ENCODE peak calls at places on chromosomes 4 and X, in five cellular contexts. U, J, F, D and K are unnamed samples.
A peak's percentile ranks its signal among the peaks of the same experiment; 100 is the strongest.

GRCh38 chrX:45743906-45744625 is 543.4 kb upstream of the DIPK2B start:
- DNase-seq in U (no peak), J (no peak), F (no peak), D (no peak), K (no peak)

GRCh38 chr4:55143858-55144257 is 18.5 kb upstream of the KDR start:
- DNase-seq in U (no peak), J (no peak), F (no peak), D (no peak), K (no peak)

GRCh38 chr4:36285784-36286480 is 4.5 kb downstream of the DTHD1 start:
- DNase-seq in U (no peak), J (no peak), F (peak; percentile 93), D (no peak), K (no peak)

GRCh38 chr4:138859249-138859648 is 156.3 kb upstream of the NOCT start:
- DNase-seq in U (no peak), J (no peak), F (no peak), D (no peak), K (no peak)

GRCh38 chr4:184259081-184259480 is 41.4 kb upstream of the ENPP6 start:
- DNase-seq in U (no peak), J (no peak), F (no peak), D (no peak), K (no peak)

GRCh38 chr4:4426511-4427477 is 39.9 kb downstream of the NSG1 start:
- DNase-seq in U (no peak), J (no peak), F (no peak), D (peak; percentile 79), K (no peak)

GRCh38 chrX:12446342-12447075 is 308.2 kb downstream of the FRMPD4 start:
- DNase-seq in U (no peak), J (no peak), F (no peak), D (no peak), K (no peak)

GRCh38 chr4:4985844-4986243 is 33.4 kb downstream of the CYTL1 start:
- DNase-seq in U (no peak), J (no peak), F (no peak), D (no peak), K (no peak)

GRCh38 chrX:154419688-154420401 is 8.5 kb downstream of the TAFAZZIN start:
- DNase-seq in U (no peak), J (no peak), F (no peak), D (no peak), K (no peak)

GRCh38 chr4:48247878-48248558 is 21.6 kb downstream of the TEC start:
- DNase-seq in U (no peak), J (no peak), F (no peak), D (no peak), K (no peak)

GRCh38 chr4:114005569-114006442 is 26.4 kb upstream of the ARSJ start:
- DNase-seq in U (no peak), J (no peak), F (no peak), D (no peak), K (no peak)

GRCh38 chr4:86551387-86551786 is 42.7 kb upstream of the PTPN13 start:
- DNase-seq in U (no peak), J (no peak), F (no peak), D (no peak), K (no peak)

GRCh38 chr4:182600093-182600492 is 317.1 kb downstream of the DCTD start:
- DNase-seq in U (no peak), J (no peak), F (no peak), D (no peak), K (no peak)

GRCh38 chr4:92994727-92995126 is 691.0 kb downstream of the GRID2 start:
- DNase-seq in U (no peak), J (no peak), F (no peak), D (no peak), K (no peak)

GRCh38 chrX:53715336-53715924 is 28.9 kb upstream of the HUWE1 start:
- DNase-seq in U (no peak), J (no peak), F (no peak), D (no peak), K (no peak)

GRCh38 chrX:96693407-96693806 is 8.8 kb downstream of the DIAPH2 start:
- DNase-seq in U (no peak), J (no peak), F (no peak), D (no peak), K (no peak)

GRCh38 chr4:138911903-138912713 is 103.5 kb upstream of the NOCT start:
- DNase-seq in U (peak; percentile 23), J (no peak), F (no peak), D (no peak), K (no peak)

GRCh38 chr4:169996379-169997245 is 29.6 kb downstream of the MFAP3L start:
- DNase-seq in U (no peak), J (no peak), F (no peak), D (no peak), K (no peak)

GRCh38 chr4:26420903-26421302 is 69.4 kb downstream of the CCKAR start:
- DNase-seq in U (no peak), J (no peak), F (no peak), D (no peak), K (no peak)

GRCh38 chr4:109571494-109571893 is 11.4 kb downstream of the MCUB start:
- DNase-seq in U (no peak), J (no peak), F (no peak), D (no peak), K (no peak)

GRCh38 chrX:132958086-132958703 is at the start of gene HS6ST2:
- DNase-seq in U (no peak), J (no peak), F (no peak), D (no peak), K (no peak)

GRCh38 chrX:70762285-70762684 is 146.2 kb downstream of the TEX11 start:
- DNase-seq in U (no peak), J (no peak), F (no peak), D (no peak), K (no peak)

GRCh38 chr4:98935633-98936032 is 6.7 kb upstream of the EIF4E start:
- DNase-seq in U (no peak), J (peak; percentile 14), F (no peak), D (no peak), K (no peak)

GRCh38 chr4:77021614-77022089 is 54.1 kb downstream of the CCNI start:
- DNase-seq in U (no peak), J (no peak), F (no peak), D (no peak), K (no peak)

GRCh38 chr4:88144048-88144447 is 14.4 kb downstream of the ABCG2 start:
- DNase-seq in U (no peak), J (no peak), F (no peak), D (peak; percentile 56), K (no peak)

GRCh38 chrX:39728852-39729587 is 368.7 kb downstream of the BCOR start:
- DNase-seq in U (no peak), J (no peak), F (no peak), D (no peak), K (no peak)

GRCh38 chr4:75990129-75990528 is 616 bp downstream of the SDAD1 start:
- DNase-seq in U (no peak), J (peak; percentile 3), F (no peak), D (no peak), K (peak; percentile 21)

DNA sequence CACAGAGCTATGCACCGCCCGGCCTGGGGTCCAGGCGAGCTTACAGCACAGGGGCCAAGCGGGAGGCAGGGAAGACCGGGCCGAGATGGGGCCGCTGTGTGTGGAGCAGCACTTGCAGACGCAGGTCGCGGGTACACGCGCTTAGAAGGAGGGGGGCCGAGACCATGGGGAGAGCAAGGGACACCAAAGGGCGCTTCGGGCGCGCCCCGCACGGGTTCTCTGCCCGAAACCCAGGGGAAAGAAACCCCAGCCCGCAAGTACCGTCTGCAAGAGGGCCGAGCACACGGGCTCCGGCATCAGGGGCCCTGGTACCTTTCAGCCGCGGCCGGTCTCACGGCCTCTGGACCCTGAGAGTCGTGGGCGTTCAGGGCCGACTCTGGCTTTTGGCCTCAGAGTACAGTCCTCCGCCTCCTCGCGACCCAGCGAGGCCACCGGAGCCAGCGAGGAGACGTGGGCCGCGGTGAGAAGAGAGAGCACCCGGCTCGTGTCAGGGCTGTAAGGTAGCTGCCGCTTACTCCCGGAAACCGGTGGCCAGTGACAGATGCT is 337 bp downstream of the EOLA2 start:
- DNase-seq in U (no peak), J (no peak), F (no peak), D (no peak), K (peak; percentile 15)
- TF ChIP-seq HDAC2 in U (no peak), J (no peak), F (no peak), D (no peak), K (no peak)

DNA sequence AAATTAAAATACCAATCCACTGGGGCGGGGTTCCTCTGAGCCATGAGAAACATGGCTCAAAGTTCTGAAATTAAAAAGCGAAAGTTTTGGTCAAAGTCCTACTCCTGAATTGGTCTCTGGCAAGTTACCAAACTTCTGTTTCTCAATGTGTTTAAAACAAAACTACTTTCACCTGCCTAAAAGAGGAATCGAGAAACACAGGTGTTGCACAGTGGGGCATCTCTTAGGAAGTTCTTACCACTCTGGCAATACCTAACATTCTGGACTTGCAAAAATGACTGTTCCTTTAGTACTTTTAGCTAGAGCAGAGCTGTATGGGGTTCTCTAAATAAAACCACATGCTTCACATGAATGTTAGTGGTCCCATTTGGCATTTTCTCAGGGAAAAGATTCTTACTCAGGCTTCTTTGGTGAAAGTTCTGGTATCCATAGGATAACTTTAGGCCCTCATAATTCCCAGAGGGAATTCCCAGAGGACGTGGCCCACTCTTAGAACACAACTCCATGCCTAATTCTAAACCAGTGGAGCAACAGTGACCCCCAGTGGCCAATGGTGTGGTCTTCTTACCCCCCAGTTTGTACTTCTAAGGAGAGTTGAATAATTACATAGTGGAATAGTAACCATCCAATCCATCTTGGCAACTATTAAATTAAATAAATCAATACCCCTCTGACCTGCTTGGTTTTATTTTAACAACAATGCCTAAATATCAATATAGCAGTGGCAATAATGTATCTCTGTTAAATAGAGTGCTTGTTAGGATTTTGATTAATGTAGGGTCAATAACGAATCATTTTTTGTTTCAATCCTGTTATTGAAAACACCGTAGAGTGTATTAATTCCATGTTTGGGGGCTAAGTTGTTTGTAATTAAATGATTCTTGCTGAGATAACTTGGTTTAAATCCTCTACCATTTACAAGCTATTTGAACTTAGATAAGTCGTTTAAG is 21.9 kb downstream of the BMP3 start:
- DNase-seq in U (no peak), J (peak; percentile 51), F (peak; percentile 91), D (peak; percentile 44), K (peak; percentile 38)
- TF ChIP-seq HDAC2 in U (no peak), J (no peak), F (no peak), D (no peak), K (no peak)

DNA sequence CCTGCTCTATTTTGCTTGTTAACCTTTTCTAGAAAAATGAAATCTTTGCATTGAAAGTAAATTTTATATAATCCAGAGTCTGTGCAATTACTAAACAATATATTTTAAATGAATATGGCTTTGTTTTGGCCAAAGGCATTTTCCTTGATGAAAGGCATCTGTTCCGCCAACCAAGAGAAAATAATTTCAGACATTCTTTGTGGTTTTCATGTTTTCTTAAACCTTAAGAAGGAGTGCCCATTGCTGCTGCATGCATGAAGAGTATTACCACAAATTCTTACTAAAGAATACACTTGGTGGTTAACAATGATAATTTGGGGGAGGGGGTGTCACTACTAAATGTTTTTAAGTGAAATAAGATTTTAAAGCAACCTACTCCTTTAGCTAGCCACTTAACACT is 2.7 kb upstream of the PDGFC start:
- DNase-seq in U (no peak), J (no peak), F (no peak), D (no peak), K (no peak)
- TF ChIP-seq HDAC2 in U (no peak), J (no peak), F (no peak), D (no peak), K (no peak)

DNA sequence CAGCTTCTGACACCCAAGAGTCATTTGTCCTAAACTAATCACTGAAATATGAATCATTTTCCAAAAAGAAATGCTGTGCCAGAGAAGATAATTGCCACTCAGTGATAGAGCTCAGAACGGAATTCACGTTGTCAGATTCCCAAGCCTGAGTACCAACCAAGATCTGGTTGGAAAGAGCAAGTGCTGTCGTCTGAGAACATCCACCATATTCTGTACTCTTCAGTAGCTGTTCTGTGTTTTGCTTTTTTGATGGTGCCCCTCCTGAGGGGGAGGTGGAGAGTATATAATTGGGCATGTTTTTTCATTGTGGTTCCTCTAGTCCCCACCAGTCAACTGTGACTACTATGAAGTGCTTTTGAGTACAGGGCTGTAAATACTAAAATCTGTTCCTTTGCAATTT is 13.2 kb downstream of the RUFY3 start:
- DNase-seq in U (no peak), J (no peak), F (no peak), D (no peak), K (no peak)
- TF ChIP-seq HDAC2 in U (no peak), J (no peak), F (no peak), D (no peak), K (no peak)